ENCODE peak calls at places on chromosomes 7 and 10, in seven cellular contexts. One of them, this sample, is unnamed.

GRCh38 chr10:79282388-79282787 is 64.9 kb upstream of the PPIF start:
- DNase-seq in A673: no peak
- DNase-seq in lung: no peak
- DNase-seq in brain microvascular endothelial cell: no peak
- DNase-seq in OCI-LY7: no peak
- DNase-seq in heart right ventricle: no peak
- DNase-seq in dorsolateral prefrontal cortex: no peak
- DNase-seq in this sample: no peak

GRCh38 chr7:46626261-46627037 is 705.4 kb upstream of the IGFBP3 start:
- DNase-seq in heart right ventricle: no peak
- DNase-seq in lung: no peak
- DNase-seq in A673: no peak
- DNase-seq in dorsolateral prefrontal cortex: no peak
- DNase-seq in brain microvascular endothelial cell: no peak
- DNase-seq in OCI-LY7: no peak
- DNase-seq in this sample: no peak

GRCh38 chr10:126259883-126260282 is 128.4 kb downstream of the ADAM12 start:
- DNase-seq in OCI-LY7: no peak
- DNase-seq in heart right ventricle: no peak
- DNase-seq in A673: no peak
- DNase-seq in lung: no peak
- DNase-seq in dorsolateral prefrontal cortex: no peak
- DNase-seq in brain microvascular endothelial cell: no peak
- DNase-seq in this sample: no peak

GRCh38 chr7:129089521-129090212 is 34.8 kb upstream of the TNPO3 start:
- DNase-seq in lung: no peak
- DNase-seq in heart right ventricle: no peak
- DNase-seq in brain microvascular endothelial cell: peak; percentile 27
- DNase-seq in dorsolateral prefrontal cortex: no peak
- DNase-seq in A673: no peak
- DNase-seq in OCI-LY7: peak; percentile 58
- DNase-seq in this sample: no peak

GRCh38 chr10:25078659-25079429 is 62.4 kb downstream of the THNSL1 start:
- DNase-seq in lung: no peak
- DNase-seq in A673: no peak
- DNase-seq in brain microvascular endothelial cell: no peak
- DNase-seq in heart right ventricle: no peak
- DNase-seq in OCI-LY7: no peak
- DNase-seq in dorsolateral prefrontal cortex: no peak
- DNase-seq in this sample: no peak

GRCh38 chr10:19824397-19825342 is 8.4 kb downstream of the PLXDC2 start:
- DNase-seq in heart right ventricle: no peak
- DNase-seq in OCI-LY7: no peak
- DNase-seq in dorsolateral prefrontal cortex: no peak
- DNase-seq in brain microvascular endothelial cell: no peak
- DNase-seq in A673: peak; percentile 58
- DNase-seq in lung: no peak
- DNase-seq in this sample: no peak

GRCh38 chr7:51029586-51030230 is 247.0 kb upstream of the GRB10 start:
- DNase-seq in heart right ventricle: no peak
- DNase-seq in lung: no peak
- DNase-seq in A673: no peak
- DNase-seq in brain microvascular endothelial cell: peak; percentile 88
- DNase-seq in OCI-LY7: no peak
- DNase-seq in dorsolateral prefrontal cortex: no peak
- DNase-seq in this sample: no peak

GRCh38 chr7:159112136-159113011 is 32.3 kb downstream of the VIPR2 start:
- DNase-seq in dorsolateral prefrontal cortex: no peak
- DNase-seq in OCI-LY7: no peak
- DNase-seq in heart right ventricle: no peak
- DNase-seq in brain microvascular endothelial cell: no peak
- DNase-seq in lung: no peak
- DNase-seq in A673: no peak
- DNase-seq in this sample: no peak

GRCh38 chr10:29253096-29254029 is 35.5 kb upstream of the LYZL1 start:
- DNase-seq in dorsolateral prefrontal cortex: no peak
- DNase-seq in brain microvascular endothelial cell: no peak
- DNase-seq in A673: no peak
- DNase-seq in lung: no peak
- DNase-seq in heart right ventricle: no peak
- DNase-seq in OCI-LY7: no peak
- DNase-seq in this sample: no peak

GRCh38 chr7:14381936-14382335 is 392.5 kb upstream of the ETV1 start:
- DNase-seq in OCI-LY7: no peak
- DNase-seq in dorsolateral prefrontal cortex: no peak
- DNase-seq in lung: no peak
- DNase-seq in A673: no peak
- DNase-seq in brain microvascular endothelial cell: no peak
- DNase-seq in heart right ventricle: no peak
- DNase-seq in this sample: no peak

GRCh38 chr10:129244298-129244697 is 222.7 kb upstream of the MGMT start:
- DNase-seq in brain microvascular endothelial cell: no peak
- DNase-seq in heart right ventricle: no peak
- DNase-seq in A673: no peak
- DNase-seq in lung: no peak
- DNase-seq in dorsolateral prefrontal cortex: no peak
- DNase-seq in OCI-LY7: no peak
- DNase-seq in this sample: no peak

GRCh38 chr7:2633538-2634264 is 1.9 kb downstream of the TTYH3 start:
- DNase-seq in heart right ventricle: no peak
- DNase-seq in dorsolateral prefrontal cortex: no peak
- DNase-seq in lung: peak; percentile 42
- DNase-seq in OCI-LY7: no peak
- DNase-seq in brain microvascular endothelial cell: peak; percentile 80
- DNase-seq in A673: peak; percentile 96
- DNase-seq in this sample: no peak

GRCh38 chr10:124318076-124318475 is 100.6 kb downstream of the OAT start:
- DNase-seq in A673: no peak
- DNase-seq in lung: no peak
- DNase-seq in heart right ventricle: no peak
- DNase-seq in dorsolateral prefrontal cortex: no peak
- DNase-seq in brain microvascular endothelial cell: no peak
- DNase-seq in OCI-LY7: no peak
- DNase-seq in this sample: no peak

GRCh38 chr7:141660259-141660658 is 41.7 kb downstream of the DENND11 start:
- DNase-seq in dorsolateral prefrontal cortex: no peak
- DNase-seq in lung: no peak
- DNase-seq in OCI-LY7: no peak
- DNase-seq in heart right ventricle: no peak
- DNase-seq in brain microvascular endothelial cell: no peak
- DNase-seq in A673: no peak
- DNase-seq in this sample: peak; percentile 44

GRCh38 chr7:87004956-87005355 is 54.5 kb downstream of the ELAPOR2 start:
- DNase-seq in brain microvascular endothelial cell: no peak
- DNase-seq in heart right ventricle: no peak
- DNase-seq in lung: no peak
- DNase-seq in A673: no peak
- DNase-seq in OCI-LY7: no peak
- DNase-seq in dorsolateral prefrontal cortex: no peak
- DNase-seq in this sample: no peak

GRCh38 chr7:87003872-87004798 is 55.3 kb downstream of the ELAPOR2 start:
- DNase-seq in A673: no peak
- DNase-seq in lung: no peak
- DNase-seq in OCI-LY7: no peak
- DNase-seq in dorsolateral prefrontal cortex: no peak
- DNase-seq in brain microvascular endothelial cell: no peak
- DNase-seq in heart right ventricle: no peak
- DNase-seq in this sample: no peak

GRCh38 chr7:87000344-87000743 is 59.1 kb downstream of the ELAPOR2 start:
- DNase-seq in dorsolateral prefrontal cortex: no peak
- DNase-seq in lung: no peak
- DNase-seq in A673: no peak
- DNase-seq in heart right ventricle: no peak
- DNase-seq in brain microvascular endothelial cell: no peak
- DNase-seq in OCI-LY7: no peak
- DNase-seq in this sample: no peak

GRCh38 chr7:86999737-87000136 is 59.7 kb downstream of the ELAPOR2 start:
- DNase-seq in brain microvascular endothelial cell: no peak
- DNase-seq in A673: no peak
- DNase-seq in heart right ventricle: no peak
- DNase-seq in OCI-LY7: no peak
- DNase-seq in lung: no peak
- DNase-seq in dorsolateral prefrontal cortex: no peak
- DNase-seq in this sample: no peak

DNA sequence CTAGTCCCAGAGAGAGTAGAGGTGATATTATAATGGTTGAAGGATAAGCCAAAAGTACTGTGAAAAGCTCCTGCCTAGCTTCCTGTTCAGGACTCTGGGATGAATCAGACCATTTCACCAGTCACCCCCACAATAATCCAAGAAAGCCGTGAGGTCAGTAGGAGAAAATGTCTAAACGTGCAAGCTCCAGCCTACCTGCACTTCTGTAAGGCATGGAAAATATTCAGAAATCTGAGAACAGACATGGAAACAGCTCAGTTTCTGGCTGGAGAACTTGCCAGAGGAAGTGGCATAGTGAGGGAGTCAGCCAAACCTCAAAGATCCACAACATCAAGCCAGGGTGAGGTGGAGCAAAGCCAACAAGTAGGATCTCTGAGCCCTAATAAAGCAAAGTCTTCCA is 58.2 kb downstream of the ELAPOR2 start:
- DNase-seq in A673: no peak
- DNase-seq in heart right ventricle: no peak
- DNase-seq in lung: no peak
- DNase-seq in dorsolateral prefrontal cortex: no peak
- DNase-seq in OCI-LY7: no peak
- DNase-seq in brain microvascular endothelial cell: no peak
- DNase-seq in this sample: no peak
- H3K27ac ChIP-seq in A673: no peak overlapping the region
- H3K27ac ChIP-seq in heart right ventricle: no peak overlapping the region
- H3K27ac ChIP-seq in lung: no peak overlapping the region
- H3K27ac ChIP-seq in dorsolateral prefrontal cortex: peak overlapping the region; percentile 88
- H3K27ac ChIP-seq in OCI-LY7: no peak overlapping the region
- H3K27ac ChIP-seq in brain microvascular endothelial cell: no peak overlapping the region
- H3K27ac ChIP-seq in this sample: no peak overlapping the region

GRCh38 chr7:5422324-5423271 is 1.0 kb downstream of the TNRC18 start:
- DNase-seq in heart right ventricle: no peak
- DNase-seq in OCI-LY7: peak; percentile 41
- DNase-seq in lung: no peak
- DNase-seq in A673: peak; percentile 82
- DNase-seq in dorsolateral prefrontal cortex: no peak
- DNase-seq in brain microvascular endothelial cell: no peak
- DNase-seq in this sample: no peak
- TF ChIP-seq CTCF in heart right ventricle: no peak
- TF ChIP-seq CTCF in OCI-LY7: no peak
- TF ChIP-seq CTCF in lung: no peak
- TF ChIP-seq CTCF in A673: no peak
- TF ChIP-seq CTCF in dorsolateral prefrontal cortex: no peak
- TF ChIP-seq CTCF in brain microvascular endothelial cell: peak; percentile 23
- TF ChIP-seq CTCF in this sample: no peak

DNA sequence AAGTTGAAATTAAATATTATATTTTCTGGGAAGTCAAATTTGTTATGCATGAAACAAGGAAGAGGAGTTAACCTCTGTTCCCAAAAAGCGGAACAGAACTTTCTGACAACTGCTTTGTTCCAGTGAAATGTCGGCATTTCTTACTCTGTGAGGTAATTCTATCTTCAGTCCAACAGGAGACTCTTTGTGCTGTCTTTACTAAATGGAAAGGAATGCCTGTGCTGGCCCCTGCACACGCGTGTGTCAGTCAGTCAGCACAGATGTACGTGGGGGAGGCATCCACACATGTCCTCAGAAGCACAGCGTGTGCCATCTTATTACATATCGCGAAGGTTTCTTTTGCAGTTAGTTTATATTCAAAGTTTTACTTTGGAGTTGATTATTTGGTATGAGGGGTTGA is 37.5 kb downstream of the NET1 start:
- DNase-seq in OCI-LY7: no peak
- DNase-seq in heart right ventricle: no peak
- DNase-seq in A673: no peak
- DNase-seq in lung: no peak
- DNase-seq in dorsolateral prefrontal cortex: no peak
- DNase-seq in brain microvascular endothelial cell: peak; percentile 69
- DNase-seq in this sample: no peak
- H3K27ac ChIP-seq in OCI-LY7: no peak overlapping the region
- H3K27ac ChIP-seq in heart right ventricle: no peak overlapping the region
- H3K27ac ChIP-seq in A673: no peak overlapping the region
- H3K27ac ChIP-seq in lung: no peak overlapping the region
- H3K27ac ChIP-seq in dorsolateral prefrontal cortex: no peak overlapping the region
- H3K27ac ChIP-seq in brain microvascular endothelial cell: peak overlapping the region; percentile 58
- H3K27ac ChIP-seq in this sample: peak overlapping the region; percentile 62

GRCh38 chr10:17643755-17644484 is at the start of gene STAM:
- DNase-seq in brain microvascular endothelial cell: peak; percentile 92
- DNase-seq in OCI-LY7: peak; percentile 94
- DNase-seq in dorsolateral prefrontal cortex: peak; percentile 81
- DNase-seq in A673: peak; percentile 96
- DNase-seq in lung: peak; percentile 86
- DNase-seq in heart right ventricle: peak; percentile 92
- DNase-seq in this sample: peak; percentile 96
- TF ChIP-seq CTCF in brain microvascular endothelial cell: no peak
- TF ChIP-seq CTCF in OCI-LY7: no peak
- TF ChIP-seq CTCF in dorsolateral prefrontal cortex: peak; percentile 25
- TF ChIP-seq CTCF in A673: no peak
- TF ChIP-seq CTCF in lung: no peak
- TF ChIP-seq CTCF in heart right ventricle: no peak
- TF ChIP-seq CTCF in this sample: no peak

DNA sequence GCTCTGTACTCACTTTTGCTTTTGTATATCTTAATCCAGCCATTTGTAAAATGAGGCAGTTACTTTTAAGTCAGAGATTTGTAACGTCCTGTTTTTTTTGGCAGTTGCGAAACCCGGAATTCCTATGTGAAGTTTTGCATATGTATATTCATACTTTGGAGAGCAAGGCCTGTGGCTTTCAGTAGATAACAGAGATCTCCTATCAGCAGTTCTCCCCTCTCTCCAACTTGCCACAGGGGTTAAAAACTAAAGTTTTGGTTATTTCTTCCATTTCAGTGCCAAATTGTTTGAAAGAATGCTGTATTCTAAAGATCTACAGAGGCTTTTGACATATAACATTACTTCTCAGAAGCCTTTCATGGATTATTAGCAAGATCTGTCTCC is 102.4 kb downstream of the EXOC4 start:
- DNase-seq in A673: peak; percentile 63
- DNase-seq in heart right ventricle: no peak
- DNase-seq in lung: no peak
- DNase-seq in brain microvascular endothelial cell: peak; percentile 83
- DNase-seq in OCI-LY7: no peak
- DNase-seq in dorsolateral prefrontal cortex: no peak
- DNase-seq in this sample: no peak
- H3K27ac ChIP-seq in A673: peak overlapping the region; percentile 72
- H3K27ac ChIP-seq in heart right ventricle: no peak overlapping the region
- H3K27ac ChIP-seq in lung: no peak overlapping the region
- H3K27ac ChIP-seq in brain microvascular endothelial cell: peak overlapping the region; percentile 39
- H3K27ac ChIP-seq in OCI-LY7: no peak overlapping the region
- H3K27ac ChIP-seq in dorsolateral prefrontal cortex: no peak overlapping the region
- H3K27ac ChIP-seq in this sample: no peak overlapping the region

GRCh38 chr10:77715081-77715480 is 77.5 kb upstream of the KCNMA1 start:
- DNase-seq in heart right ventricle: no peak
- DNase-seq in lung: no peak
- DNase-seq in OCI-LY7: peak; percentile 10
- DNase-seq in brain microvascular endothelial cell: no peak
- DNase-seq in A673: no peak
- DNase-seq in dorsolateral prefrontal cortex: no peak
- DNase-seq in this sample: no peak
- TF ChIP-seq CTCF in heart right ventricle: no peak
- TF ChIP-seq CTCF in lung: no peak
- TF ChIP-seq CTCF in OCI-LY7: peak; percentile 71
- TF ChIP-seq CTCF in brain microvascular endothelial cell: peak; percentile 39
- TF ChIP-seq CTCF in A673: peak; percentile 25
- TF ChIP-seq CTCF in dorsolateral prefrontal cortex: no peak
- TF ChIP-seq CTCF in this sample: no peak

GRCh38 chr7:44218418-44219201 is 17.8 kb downstream of the YKT6 start:
- DNase-seq in A673: no peak
- DNase-seq in OCI-LY7: peak; percentile 49
- DNase-seq in dorsolateral prefrontal cortex: peak; percentile 41
- DNase-seq in heart right ventricle: peak; percentile 5
- DNase-seq in lung: no peak
- DNase-seq in brain microvascular endothelial cell: no peak
- DNase-seq in this sample: peak; percentile 50
- H3K27ac ChIP-seq in A673: no peak overlapping the region
- H3K27ac ChIP-seq in OCI-LY7: no peak overlapping the region
- H3K27ac ChIP-seq in dorsolateral prefrontal cortex: no peak overlapping the region
- H3K27ac ChIP-seq in heart right ventricle: no peak overlapping the region
- H3K27ac ChIP-seq in lung: no peak overlapping the region
- H3K27ac ChIP-seq in brain microvascular endothelial cell: no peak overlapping the region
- H3K27ac ChIP-seq in this sample: no peak overlapping the region

This sample was measured in heart left ventricle.